ENCODE peak calls at places on chromosomes 5 and 9, in four cellular contexts. R is stimulated activated CD4-positive, alpha-beta T cell treated with anti-CD3 and anti-CD28 coated beads, Interleukin-4, amount 100 ng/mL, for 24 hours; S is GM19239; N is PC-3. J is an unnamed sample.

GRCh38 chr5:56737002-56737621 is 78.2 kb upstream of the MAP3K1 start:
- DNase-seq in R (peak; percentile 10), S (no peak), N (peak; percentile 15), J (no peak)

GRCh38 chr5:179865471-179866240 is 7.0 kb upstream of the MRNIP start:
- DNase-seq in R (no peak), S (no peak), N (no peak), J (no peak)

GRCh38 chr9:122251351-122251750 is 13.3 kb downstream of the RBM18 start:
- DNase-seq in R (no peak), S (no peak), N (no peak), J (no peak)

GRCh38 chr5:84779206-84779605 is 394.5 kb upstream of the EDIL3 start:
- DNase-seq in R (no peak), S (no peak), N (no peak), J (no peak)

GRCh38 chr5:177124486-177124991 is 9.0 kb upstream of the NSD1 start:
- DNase-seq in R (no peak), S (no peak), N (peak; percentile 49), J (no peak)

GRCh38 chr5:134649163-134649916 is 755 bp downstream of the SEC24A start:
- DNase-seq in R (peak; percentile 8), S (no peak), N (no peak), J (peak; percentile 12)

GRCh38 chr9:104539275-104539674 is 2.6 kb upstream of the OR13C3 start:
- DNase-seq in R (no peak), S (no peak), N (no peak), J (no peak)

GRCh38 chr5:27311544-27311943 is 273.2 kb upstream of the CDH9 start:
- DNase-seq in R (no peak), S (no peak), N (no peak), J (no peak)

GRCh38 chr5:9156282-9156681 is 389.6 kb downstream of the SEMA5A start:
- DNase-seq in R (no peak), S (no peak), N (peak; percentile 86), J (no peak)

GRCh38 chr5:40976836-40977235 is 67.5 kb downstream of the C7 start:
- DNase-seq in R (no peak), S (no peak), N (no peak), J (no peak)

GRCh38 chr5:14142856-14143508 is at the start of gene TRIO:
- DNase-seq in R (peak; percentile 75), S (peak; percentile 79), N (peak; percentile 97), J (peak; percentile 70)

GRCh38 chr9:35729700-35730485 is 2.1 kb downstream of the TLN1 start:
- DNase-seq in R (peak; percentile 31), S (no peak), N (peak; percentile 86), J (peak; percentile 44)

GRCh38 chr9:7392161-7392560 is 407.4 kb downstream of the DMAC1 start:
- DNase-seq in R (no peak), S (no peak), N (no peak), J (no peak)

GRCh38 chr9:130835441-130836298 is 616 bp downstream of the ABL1 start:
- DNase-seq in R (peak; percentile 23), S (peak; percentile 55), N (no peak), J (peak; percentile 13)

GRCh38 chr9:128124873-128125574 is 2.5 kb downstream of the PTGES2 start:
- DNase-seq in R (peak; percentile 39), S (no peak), N (peak; percentile 57), J (no peak)

GRCh38 chr5:16742938-16743337 is 126.1 kb upstream of the RETREG1 start:
- DNase-seq in R (no peak), S (no peak), N (peak; percentile 16), J (no peak)

GRCh38 chr5:67149057-67149634 is 47.5 kb downstream of the CD180 start:
- DNase-seq in R (no peak), S (no peak), N (no peak), J (no peak)

GRCh38 chr9:32401471-32401870 is 17.0 kb downstream of the ACO1 start:
- DNase-seq in R (no peak), S (no peak), N (no peak), J (no peak)

GRCh38 chr5:110544603-110545002 is 181.9 kb downstream of the TMEM232 start:
- DNase-seq in R (no peak), S (no peak), N (peak; percentile 32), J (no peak)

GRCh38 chr9:6113819-6114218 is 98.4 kb upstream of the RANBP6 start:
- DNase-seq in R (no peak), S (no peak), N (no peak), J (no peak)